ENCODE peak calls at places on chromosomes 5 and 9, in five cellular contexts. K is A172; Z is NCI-H2029; X is stimulated activated CD4-positive, alpha-beta T cell treated with anti-CD3 and anti-CD28 coated beads, Interleukin-12 subunit alpha, Interleukin-12 subunit beta, amount 100 ng/mL, for 4 hours; H is body of pancreas. T is an unnamed sample.

GRCh38 chr9:73969936-73970335 is 527.2 kb upstream of the RORB start:
- DNase-seq in H (no peak), X (no peak), K (no peak), Z (no peak), T (no peak)

GRCh38 chr5:178331491-178331981 is 98.9 kb upstream of the PHYKPL start:
- DNase-seq in H (peak), K (no peak), Z (no peak), X (no peak), T (peak)

GRCh38 chr9:131517761-131518190 is 13.3 kb downstream of the UCK1 start:
- DNase-seq in Z (no peak), H (no peak), K (no peak), X (no peak), T (no peak)

GRCh38 chr5:164007062-164007461 is 501.6 kb downstream of the MAT2B start:
- DNase-seq in X (no peak), Z (no peak), K (no peak), H (no peak), T (no peak)

GRCh38 chr5:112240011-112240410 is 179.1 kb downstream of the EPB41L4A start:
- DNase-seq in K (peak), X (no peak), H (no peak), Z (no peak), T (no peak)

GRCh38 chr5:159805021-159805420 is 111.3 kb upstream of the ADRA1B start:
- DNase-seq in Z (no peak), K (no peak), X (no peak), H (no peak), T (no peak)

GRCh38 chr5:136143312-136143711 is 10.7 kb downstream of the SMAD5 start:
- DNase-seq in X (no peak), H (no peak), Z (no peak), K (no peak), T (no peak)

GRCh38 chr5:163861670-163862069 is 356.3 kb downstream of the MAT2B start:
- DNase-seq in K (peak), X (no peak), H (no peak), Z (no peak), T (no peak)

GRCh38 chr5:61755726-61756125 is 423.7 kb downstream of the ZSWIM6 start:
- DNase-seq in H (no peak), K (no peak), X (no peak), Z (no peak), T (no peak)

GRCh38 chr9:16704489-16705111 is 165.9 kb downstream of the BNC2 start:
- DNase-seq in Z (no peak), K (no peak), H (peak), X (no peak), T (no peak)

GRCh38 chr5:59766394-59766793 is 127.1 kb downstream of the PDE4D start:
- DNase-seq in K (no peak), X (no peak), H (peak), Z (peak), T (peak)

GRCh38 chr5:43017438-43017820 is 22.7 kb downstream of the ANXA2R start:
- DNase-seq in Z (no peak), H (no peak), K (peak), X (peak), T (no peak)

GRCh38 chr9:113622600-113623400 is 159.3 kb downstream of the RGS3 start:
- DNase-seq in H (peak), X (peak), K (peak), Z (no peak), T (no peak)

GRCh38 chr5:172322028-172322965 is 38.7 kb upstream of the UBTD2 start:
- DNase-seq in K (peak), H (peak), Z (peak), X (no peak), T (no peak)

GRCh38 chr5:72408602-72409001 is 88.4 kb downstream of the PTCD2 start:
- DNase-seq in Z (no peak), K (no peak), H (no peak), X (no peak), T (no peak)

GRCh38 chr5:57503433-57503832 is 20.8 kb upstream of the ACTBL2 start:
- DNase-seq in H (no peak), Z (no peak), X (no peak), K (peak), T (no peak)

GRCh38 chr9:76756273-76756650 is 8.0 kb upstream of the PCA3 start:
- DNase-seq in K (peak), Z (peak), H (no peak), X (no peak), T (no peak)

GRCh38 chr5:43874772-43875171 is 271.8 kb downstream of the NNT start:
- DNase-seq in H (no peak), Z (no peak), K (peak), X (no peak), T (no peak)

GRCh38 chr9:134396825-134397224 is 70.6 kb downstream of the RXRA start:
- DNase-seq in H (no peak), K (peak), Z (no peak), X (peak), T (no peak)

GRCh38 chr9:22079873-22080341 is 70.8 kb upstream of the CDKN2B start:
- DNase-seq in X (peak), H (no peak), Z (no peak), K (no peak), T (no peak)

GRCh38 chr9:20582150-20582549 is 40.1 kb downstream of the MLLT3 start:
- DNase-seq in X (no peak), K (no peak), H (no peak), Z (no peak), T (no peak)

GRCh38 chr5:33637011-33637410 is 196.2 kb downstream of the TARS1 start:
- DNase-seq in X (no peak), Z (no peak), K (no peak), H (no peak), T (no peak)

GRCh38 chr9:14433841-14434511 is 120.0 kb upstream of the NFIB start:
- DNase-seq in X (no peak), H (peak), Z (no peak), K (peak), T (no peak)

GRCh38 chr5:39547548-39548154 is 122.9 kb upstream of the DAB2 start:
- DNase-seq in K (peak), X (no peak), Z (peak), H (peak), T (no peak)

GRCh38 chr5:149857499-149857898 is 87.1 kb downstream of the PDE6A start:
- DNase-seq in X (no peak), K (peak), H (peak), Z (peak), T (peak)

GRCh38 chr9:2214707-2215106 is 199.6 kb downstream of the SMARCA2 start:
- DNase-seq in X (no peak), Z (no peak), H (no peak), K (no peak), T (no peak)

GRCh38 chr5:55597014-55597981 is 62.5 kb upstream of the PLPP1 start:
- DNase-seq in X (no peak), H (peak), K (peak), Z (no peak), T (no peak)

GRCh38 chr9:131630206-131630831 is 85.0 kb downstream of the PRRT1B start:
- DNase-seq in X (no peak), H (no peak), Z (no peak), K (no peak), T (no peak)

GRCh38 chr5:134223406-134224251 is 2.2 kb downstream of the PPP2CA start:
- DNase-seq in H (no peak), X (no peak), K (no peak), Z (no peak), T (no peak)

GRCh38 chr5:82512025-82512424 is 233.9 kb upstream of the RPS23 start:
- DNase-seq in K (no peak), X (no peak), H (no peak), Z (no peak), T (no peak)

GRCh38 chr9:2602704-2603116 is 18.9 kb upstream of the VLDLR start:
- DNase-seq in K (no peak), X (no peak), Z (no peak), H (no peak), T (no peak)

GRCh38 chr9:127112056-127112455 is 10.4 kb downstream of the ANGPTL2 start:
- DNase-seq in K (no peak), H (no peak), X (no peak), Z (peak), T (peak)

GRCh38 chr9:98627291-98627690 is 81.4 kb downstream of the GABBR2 start:
- DNase-seq in X (no peak), H (no peak), Z (no peak), K (peak), T (no peak)

GRCh38 chr5:119285070-119285916 is 70.5 kb upstream of the TNFAIP8 start:
- DNase-seq in H (no peak), K (no peak), Z (no peak), X (no peak), T (no peak)

GRCh38 chr5:55821731-55822512 is 29.2 kb upstream of the IL31RA start:
- DNase-seq in X (no peak), K (no peak), H (peak), Z (no peak), T (peak)

T was measured in stomach.